ENCODE peak calls at places on chromosome 1, in nine cellular contexts. L, K, I, P, Q, U, B, H and V are unnamed samples.
A peak's percentile ranks its signal among the peaks of the same experiment; 100 is the strongest.

GRCh38 chr1:53241828-53242227 is 3.5 kb upstream of the MAGOH start:
- DNase-seq in I (no peak), K (no peak), U (no peak), Q (no peak), P (no peak), H (no peak), B (no peak), L (no peak), V (no peak)

GRCh38 chr1:166164995-166165660 is 1.7 kb downstream of the FAM78B start:
- DNase-seq in U (no peak), I (peak; percentile 55), H (peak; percentile 71), Q (no peak), K (peak; percentile 15), B (peak; percentile 50), L (no peak), P (peak; percentile 50), V (peak; percentile 58)

GRCh38 chr1:44294588-44295007 is 60.5 kb downstream of the ERI3 start:
- DNase-seq in U (peak; percentile 32), Q (no peak), P (no peak), H (no peak), I (no peak), K (peak; percentile 80), L (no peak), B (peak; percentile 31), V (peak; percentile 57)

GRCh38 chr1:905811-906531 is 17.8 kb upstream of the SAMD11 start:
- DNase-seq in L (no peak), I (no peak), P (no peak), K (no peak), H (no peak), U (no peak), B (no peak), Q (no peak), V (no peak)

GRCh38 chr1:55958498-55958897 is 620.9 kb downstream of the PLPP3 start:
- DNase-seq in B (no peak), Q (no peak), U (no peak), K (no peak), L (no peak), H (no peak), I (no peak), P (no peak), V (no peak)

GRCh38 chr1:108068141-108068540 is 103.2 kb upstream of the VAV3 start:
- DNase-seq in Q (no peak), K (peak; percentile 5), H (no peak), P (no peak), I (no peak), B (peak; percentile 61), L (no peak), U (peak; percentile 34), V (peak; percentile 46)

GRCh38 chr1:232416026-232416568 is 213.8 kb downstream of the SIPA1L2 start:
- DNase-seq in Q (no peak), K (peak; percentile 22), U (peak; percentile 51), L (no peak), P (no peak), H (no peak), I (no peak), B (peak; percentile 31), V (no peak)

GRCh38 chr1:226100436-226101347 is 38.2 kb downstream of the H3-3A start:
- DNase-seq in B (no peak), P (peak; percentile 76), I (peak; percentile 42), K (no peak), Q (peak; percentile 15), U (no peak), H (no peak), L (no peak), V (no peak)

GRCh38 chr1:223363856-223364684 is at the start of gene SUSD4:
- DNase-seq in P (peak; percentile 1), I (peak; percentile 75), Q (peak; percentile 37), U (no peak), H (peak; percentile 69), B (no peak), K (peak; percentile 14), L (peak; percentile 60), V (no peak)

GRCh38 chr1:60911980-60912692 is 170.2 kb upstream of the NFIA start:
- DNase-seq in L (no peak), P (no peak), H (no peak), K (no peak), U (no peak), B (no peak), I (no peak), Q (no peak), V (peak; percentile 44)